ENCODE peak calls at places on chromosomes 5 and 9, in four cellular contexts. S is AG09309, I is fibroblast of mammary gland, G is endothelial cell. W is an unnamed sample.

GRCh38 chr5:134541736-134542376 is 16.4 kb downstream of the JADE2 start:
- DNase-seq in S (no peak), I (peak), G (peak), W (no peak)

GRCh38 chr5:14809369-14810144 is 62.0 kb downstream of the ANKH start:
- DNase-seq in S (peak), I (peak), G (no peak), W (no peak)

GRCh38 chr5:145101246-145101645 is 733.9 kb downstream of the PRELID2 start:
- DNase-seq in S (no peak), I (no peak), G (peak), W (no peak)

GRCh38 chr5:38845555-38846378 is at the start of gene OSMR:
- DNase-seq in S (peak), I (peak), G (peak), W (peak)

GRCh38 chr9:127780126-127780885 is 1.8 kb upstream of the SH2D3C start:
- DNase-seq in S (no peak), I (no peak), G (no peak), W (no peak)

GRCh38 chr5:154374264-154374663 is 71.5 kb upstream of the SAP30L start:
- DNase-seq in S (no peak), I (no peak), G (no peak), W (no peak)

GRCh38 chr5:153256-153655 is 38.0 kb upstream of the LRRC14B start:
- DNase-seq in S (no peak), I (peak), G (no peak), W (no peak)

GRCh38 chr5:76807296-76807695 is 11.5 kb upstream of the F2RL1 start:
- DNase-seq in S (no peak), I (peak), G (no peak), W (no peak)

GRCh38 chr5:126814721-126815404 is 37.9 kb downstream of the LMNB1 start:
- DNase-seq in S (peak), I (peak), G (no peak), W (no peak)

GRCh38 chr9:91285729-91286353 is 75.9 kb downstream of the AUH start:
- DNase-seq in S (no peak), I (peak), G (no peak), W (no peak)

GRCh38 chr5:10866913-10867312 is 105.9 kb upstream of the DAP start:
- DNase-seq in S (no peak), I (no peak), G (no peak), W (no peak)

GRCh38 chr9:129316281-129317030 is 138.4 kb upstream of the IER5L start:
- DNase-seq in S (no peak), I (no peak), G (no peak), W (no peak)

GRCh38 chr9:35816708-35817107 is 1.9 kb upstream of the HINT2 start:
- DNase-seq in S (no peak), I (no peak), G (peak), W (peak)
- TF ChIP-seq CTCF in S (no peak), I (peak), G (no peak), W (peak)

DNA sequence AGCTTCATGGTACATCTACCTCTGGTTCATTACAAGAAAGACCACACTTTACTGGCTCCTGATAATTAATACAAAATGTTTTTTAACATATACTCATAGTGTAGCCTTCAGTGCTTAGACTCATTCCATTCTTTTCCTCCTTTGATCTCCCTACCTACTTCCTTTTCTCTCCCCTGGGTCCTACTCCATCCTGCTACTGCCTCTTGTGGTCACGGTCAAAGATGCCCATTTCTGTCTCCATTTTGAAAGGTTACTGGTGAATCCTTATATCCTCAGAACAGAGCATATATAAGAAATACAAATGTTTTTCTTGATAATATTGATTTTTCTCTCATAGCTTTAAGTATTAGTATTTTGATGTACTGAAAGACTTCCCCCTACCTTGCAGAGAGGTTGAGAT is 375.9 kb downstream of the ARRDC3 start:
- DNase-seq in S (no peak), I (no peak), G (no peak), W (no peak)
- TF ChIP-seq CTCF in S (no peak), I (no peak), G (no peak), W (no peak)

GRCh38 chr5:28468121-28468520 is 1429.7 kb upstream of the CDH9 start:
- DNase-seq in S (no peak), I (no peak), G (no peak), W (no peak)

GRCh38 chr5:28473531-28474107 is 1435.2 kb upstream of the CDH9 start:
- DNase-seq in S (no peak), I (peak), G (no peak), W (no peak)
- TF ChIP-seq CTCF in S (no peak), I (no peak), G (no peak), W (no peak)

DNA sequence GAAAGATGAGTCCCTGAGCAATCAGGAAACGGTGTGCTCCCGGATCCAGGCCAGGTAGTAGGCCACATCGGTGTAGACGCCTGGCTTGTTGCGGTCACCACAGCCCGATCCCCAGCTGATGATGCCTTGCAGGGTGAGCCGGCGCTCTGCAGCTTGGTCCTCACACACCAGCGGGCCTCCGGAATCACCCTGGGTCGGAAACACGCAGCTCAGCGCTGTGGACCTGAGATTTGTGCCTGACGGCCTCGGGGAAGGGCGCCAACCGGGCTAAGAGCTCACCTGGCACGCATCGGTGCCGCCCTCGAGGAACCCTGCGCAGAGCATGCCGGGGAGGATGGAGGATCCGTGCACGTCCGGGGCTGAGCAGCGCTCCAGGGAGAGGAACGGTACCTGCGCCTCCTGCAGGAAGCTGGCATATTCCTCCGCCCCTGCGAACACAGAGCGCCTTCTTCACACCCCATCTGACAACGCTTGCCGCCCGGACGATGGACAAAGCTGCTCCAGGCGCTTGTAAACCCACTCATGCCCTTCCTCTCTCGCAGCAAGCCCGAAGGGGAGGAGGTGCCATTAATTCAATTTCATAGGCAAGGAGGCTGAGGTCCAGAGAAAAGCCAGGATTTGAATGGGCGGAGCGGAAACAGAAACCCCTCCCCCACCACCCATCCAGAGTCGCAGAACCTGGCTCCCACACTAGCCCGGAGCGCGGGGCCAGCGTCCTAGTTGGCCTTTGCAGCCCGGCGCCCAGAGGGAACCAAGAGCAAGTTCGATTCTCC is 2.0 kb upstream of the PFN3 start:
- DNase-seq in S (no peak), I (peak), G (peak), W (peak)
- TF ChIP-seq CTCF in S (peak), I (peak), G (peak), W (peak)

DNA sequence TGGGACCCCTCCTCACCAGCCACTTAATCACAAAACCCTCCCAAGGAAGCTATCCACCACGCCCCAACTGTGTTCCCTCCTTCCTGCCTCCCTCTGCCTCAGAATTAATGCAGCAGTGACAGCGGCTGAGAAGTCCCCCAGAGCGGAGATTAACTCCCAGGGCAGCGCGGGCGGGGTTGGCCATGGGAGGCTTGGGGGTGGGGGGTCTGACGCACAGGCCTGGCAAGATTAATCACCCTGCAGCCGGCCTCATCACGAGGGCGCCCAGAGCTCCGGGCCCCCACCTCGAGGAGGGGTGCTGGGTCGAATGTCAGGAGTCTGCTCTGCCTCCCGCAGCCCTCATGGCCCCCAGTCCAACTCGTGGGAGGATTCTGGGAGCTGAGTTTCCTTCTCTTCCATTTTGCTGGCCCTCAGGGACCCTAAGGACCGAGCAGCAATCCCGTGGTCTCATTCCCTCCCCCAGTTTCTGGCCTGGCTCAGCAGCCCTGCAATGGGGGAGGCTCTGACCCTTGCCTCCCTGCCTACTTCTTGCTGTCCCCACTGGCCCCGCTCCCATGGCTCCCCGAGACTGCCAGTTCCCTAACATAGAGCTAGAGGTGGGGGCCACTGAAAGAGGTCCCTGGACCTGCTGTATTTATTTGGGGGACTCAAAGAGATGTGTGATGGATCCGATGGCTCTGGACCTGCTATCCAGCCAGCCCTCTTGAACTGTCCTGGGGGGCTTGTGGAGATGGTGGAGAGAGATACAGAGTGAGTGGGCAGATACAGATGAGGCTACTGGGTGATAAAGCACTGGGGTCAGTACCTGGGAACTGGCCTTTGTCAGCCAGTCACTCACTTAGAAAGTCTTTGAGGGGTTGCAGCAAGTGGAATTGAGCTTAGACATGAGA is 42.5 kb downstream of the CXXC5 start:
- DNase-seq in S (no peak), I (peak), G (no peak), W (no peak)
- TF ChIP-seq CTCF in S (no peak), I (no peak), G (no peak), W (no peak)

GRCh38 chr5:91074615-91075014 is 308.5 kb downstream of the ARRDC3 start:
- DNase-seq in S (peak), I (peak), G (no peak), W (no peak)
- TF ChIP-seq CTCF in S (peak), I (peak), G (no peak), W (no peak)

GRCh38 chr5:73363911-73364730 is 84.5 kb downstream of the FOXD1 start:
- DNase-seq in S (peak), I (peak), G (no peak), W (no peak)
- TF ChIP-seq CTCF in S (peak), I (peak), G (no peak), W (no peak)

GRCh38 chr9:93509084-93509483 is 55.7 kb upstream of the FAM120AOS start:
- DNase-seq in S (no peak), I (no peak), G (no peak), W (peak)

GRCh38 chr9:93505518-93506123 is 52.2 kb upstream of the FAM120AOS start:
- DNase-seq in S (no peak), I (no peak), G (no peak), W (no peak)

GRCh38 chr9:93510041-93510440 is 56.7 kb upstream of the FAM120AOS start:
- DNase-seq in S (no peak), I (no peak), G (no peak), W (no peak)

GRCh38 chr9:93507780-93508179 is 54.4 kb upstream of the FAM120AOS start:
- DNase-seq in S (no peak), I (no peak), G (no peak), W (no peak)

DNA sequence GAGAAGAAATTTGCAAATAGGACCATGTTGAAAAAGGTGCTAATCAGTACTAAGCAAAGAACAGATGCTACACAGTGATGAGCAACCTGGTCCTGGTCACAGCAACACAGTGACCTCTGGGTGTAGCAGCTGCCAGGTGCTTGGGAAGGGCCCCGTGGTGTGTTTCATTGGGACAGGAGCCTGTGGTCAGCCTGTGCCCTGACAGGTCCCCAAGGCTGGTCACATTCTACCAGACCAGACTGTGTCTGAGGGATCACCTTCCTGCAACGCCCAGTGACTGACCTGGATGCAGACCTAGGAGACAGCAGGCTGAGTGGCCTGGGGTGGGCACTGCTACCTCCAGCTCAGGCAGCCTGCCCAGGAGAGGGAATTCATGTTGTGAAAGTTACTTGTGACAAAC is 54.8 kb upstream of the FAM120AOS start:
- DNase-seq in S (no peak), I (no peak), G (no peak), W (no peak)
- TF ChIP-seq CTCF in S (no peak), I (no peak), G (no peak), W (no peak)